ENCODE peak calls at places on chromosomes 4 and X, in ten cellular contexts. One of them, this sample, is unnamed.

GRCh38 chrX:16999275-16999674 is 52.8 kb downstream of the REPS2 start:
- DNase-seq in foreskin keratinocyte: no peak
- DNase-seq in cardiac muscle cell: no peak
- DNase-seq in endothelial cell: no peak
- DNase-seq in PC-9: no peak
- DNase-seq in chondrocyte: no peak
- DNase-seq in CD4-positive, alpha-beta T cell: no peak
- DNase-seq in ovary: no peak
- DNase-seq in kidney epithelial cell: no peak
- DNase-seq in nephron progenitor cell: no peak
- DNase-seq in this sample: no peak

GRCh38 chrX:109967151-109967550 is 35.8 kb upstream of the TMEM164 start:
- DNase-seq in foreskin keratinocyte: peak; percentile 15
- DNase-seq in cardiac muscle cell: no peak
- DNase-seq in endothelial cell: no peak
- DNase-seq in PC-9: no peak
- DNase-seq in chondrocyte: no peak
- DNase-seq in CD4-positive, alpha-beta T cell: no peak
- DNase-seq in ovary: no peak
- DNase-seq in kidney epithelial cell: no peak
- DNase-seq in nephron progenitor cell: no peak
- DNase-seq in this sample: no peak

GRCh38 chr4:10737335-10737734 is 52.8 kb upstream of the CLNK start:
- DNase-seq in foreskin keratinocyte: no peak
- DNase-seq in cardiac muscle cell: no peak
- DNase-seq in endothelial cell: no peak
- DNase-seq in PC-9: no peak
- DNase-seq in chondrocyte: no peak
- DNase-seq in CD4-positive, alpha-beta T cell: no peak
- DNase-seq in ovary: no peak
- DNase-seq in kidney epithelial cell: peak; percentile 38
- DNase-seq in nephron progenitor cell: no peak
- DNase-seq in this sample: no peak

GRCh38 chr4:21113496-21114213 is 413.4 kb downstream of the PACRGL start:
- DNase-seq in foreskin keratinocyte: peak; percentile 26
- DNase-seq in cardiac muscle cell: peak; percentile 69
- DNase-seq in endothelial cell: no peak
- DNase-seq in PC-9: no peak
- DNase-seq in chondrocyte: no peak
- DNase-seq in CD4-positive, alpha-beta T cell: no peak
- DNase-seq in ovary: no peak
- DNase-seq in kidney epithelial cell: peak; percentile 14
- DNase-seq in nephron progenitor cell: no peak
- DNase-seq in this sample: no peak

GRCh38 chr4:127236875-127237274 is 395.9 kb upstream of the INTU start:
- DNase-seq in foreskin keratinocyte: no peak
- DNase-seq in cardiac muscle cell: no peak
- DNase-seq in endothelial cell: no peak
- DNase-seq in PC-9: no peak
- DNase-seq in chondrocyte: no peak
- DNase-seq in CD4-positive, alpha-beta T cell: no peak
- DNase-seq in ovary: no peak
- DNase-seq in kidney epithelial cell: no peak
- DNase-seq in nephron progenitor cell: no peak
- DNase-seq in this sample: no peak

GRCh38 chrX:109709129-109709631 is 23.9 kb downstream of the ACSL4 start:
- DNase-seq in foreskin keratinocyte: no peak
- DNase-seq in cardiac muscle cell: peak; percentile 68
- DNase-seq in endothelial cell: no peak
- DNase-seq in PC-9: peak; percentile 3
- DNase-seq in chondrocyte: no peak
- DNase-seq in CD4-positive, alpha-beta T cell: no peak
- DNase-seq in ovary: no peak
- DNase-seq in kidney epithelial cell: peak; percentile 39
- DNase-seq in nephron progenitor cell: peak; percentile 29
- DNase-seq in this sample: no peak

GRCh38 chr4:168569066-168569908 is 72.4 kb downstream of the PALLD start:
- DNase-seq in foreskin keratinocyte: no peak
- DNase-seq in cardiac muscle cell: peak; percentile 50
- DNase-seq in endothelial cell: peak; percentile 59
- DNase-seq in PC-9: peak; percentile 62
- DNase-seq in chondrocyte: no peak
- DNase-seq in CD4-positive, alpha-beta T cell: no peak
- DNase-seq in ovary: no peak
- DNase-seq in kidney epithelial cell: no peak
- DNase-seq in nephron progenitor cell: no peak
- DNase-seq in this sample: peak; percentile 44

GRCh38 chr4:173074501-173074946 is 94.1 kb upstream of the GALNT7 start:
- DNase-seq in foreskin keratinocyte: peak; percentile 93
- DNase-seq in cardiac muscle cell: peak; percentile 83
- DNase-seq in endothelial cell: no peak
- DNase-seq in PC-9: peak; percentile 49
- DNase-seq in chondrocyte: no peak
- DNase-seq in CD4-positive, alpha-beta T cell: no peak
- DNase-seq in ovary: no peak
- DNase-seq in kidney epithelial cell: peak; percentile 93
- DNase-seq in nephron progenitor cell: no peak
- DNase-seq in this sample: peak; percentile 4

GRCh38 chrX:66110112-66110511 is 53.9 kb upstream of the HEPH start:
- DNase-seq in foreskin keratinocyte: no peak
- DNase-seq in cardiac muscle cell: peak; percentile 20
- DNase-seq in endothelial cell: peak; percentile 2
- DNase-seq in PC-9: no peak
- DNase-seq in chondrocyte: no peak
- DNase-seq in CD4-positive, alpha-beta T cell: no peak
- DNase-seq in ovary: no peak
- DNase-seq in kidney epithelial cell: no peak
- DNase-seq in nephron progenitor cell: no peak
- DNase-seq in this sample: no peak

GRCh38 chrX:23514082-23514481 is 153.2 kb upstream of the PRDX4 start:
- DNase-seq in foreskin keratinocyte: no peak
- DNase-seq in cardiac muscle cell: no peak
- DNase-seq in endothelial cell: no peak
- DNase-seq in PC-9: no peak
- DNase-seq in chondrocyte: no peak
- DNase-seq in CD4-positive, alpha-beta T cell: no peak
- DNase-seq in ovary: no peak
- DNase-seq in kidney epithelial cell: no peak
- DNase-seq in nephron progenitor cell: no peak
- DNase-seq in this sample: no peak

GRCh38 chrX:133958997-133959688 is 26.3 kb downstream of the GPC3 start:
- DNase-seq in foreskin keratinocyte: no peak
- DNase-seq in cardiac muscle cell: peak; percentile 34
- DNase-seq in endothelial cell: no peak
- DNase-seq in PC-9: no peak
- DNase-seq in chondrocyte: no peak
- DNase-seq in CD4-positive, alpha-beta T cell: no peak
- DNase-seq in ovary: no peak
- DNase-seq in kidney epithelial cell: no peak
- DNase-seq in nephron progenitor cell: no peak
- DNase-seq in this sample: no peak

GRCh38 chr4:74522251-74522991 is 77.5 kb downstream of the AREG start:
- DNase-seq in foreskin keratinocyte: no peak
- DNase-seq in cardiac muscle cell: no peak
- DNase-seq in endothelial cell: no peak
- DNase-seq in PC-9: no peak
- DNase-seq in chondrocyte: no peak
- DNase-seq in CD4-positive, alpha-beta T cell: no peak
- DNase-seq in ovary: no peak
- DNase-seq in kidney epithelial cell: no peak
- DNase-seq in nephron progenitor cell: no peak
- DNase-seq in this sample: no peak

GRCh38 chr4:91448668-91449330 is 855.0 kb upstream of the GRID2 start:
- DNase-seq in foreskin keratinocyte: peak; percentile 93
- DNase-seq in cardiac muscle cell: peak; percentile 70
- DNase-seq in endothelial cell: no peak
- DNase-seq in PC-9: no peak
- DNase-seq in chondrocyte: no peak
- DNase-seq in CD4-positive, alpha-beta T cell: no peak
- DNase-seq in ovary: no peak
- DNase-seq in kidney epithelial cell: peak; percentile 52
- DNase-seq in nephron progenitor cell: no peak
- DNase-seq in this sample: no peak

GRCh38 chr4:89299153-89299789 is 8.3 kb downstream of the GPRIN3 start:
- DNase-seq in foreskin keratinocyte: no peak
- DNase-seq in cardiac muscle cell: no peak
- DNase-seq in endothelial cell: no peak
- DNase-seq in PC-9: no peak
- DNase-seq in chondrocyte: no peak
- DNase-seq in CD4-positive, alpha-beta T cell: no peak
- DNase-seq in ovary: no peak
- DNase-seq in kidney epithelial cell: peak; percentile 29
- DNase-seq in nephron progenitor cell: no peak
- DNase-seq in this sample: peak; percentile 13

GRCh38 chr4:184099541-184099966 is 118.1 kb downstream of the ENPP6 start:
- DNase-seq in foreskin keratinocyte: no peak
- DNase-seq in cardiac muscle cell: no peak
- DNase-seq in endothelial cell: no peak
- DNase-seq in PC-9: no peak
- DNase-seq in chondrocyte: no peak
- DNase-seq in CD4-positive, alpha-beta T cell: no peak
- DNase-seq in ovary: no peak
- DNase-seq in kidney epithelial cell: no peak
- DNase-seq in nephron progenitor cell: peak; percentile 23
- DNase-seq in this sample: no peak

GRCh38 chr4:70443329-70443728 is 28.7 kb upstream of the MUC7 start:
- DNase-seq in foreskin keratinocyte: no peak
- DNase-seq in cardiac muscle cell: no peak
- DNase-seq in endothelial cell: no peak
- DNase-seq in PC-9: no peak
- DNase-seq in chondrocyte: no peak
- DNase-seq in CD4-positive, alpha-beta T cell: no peak
- DNase-seq in ovary: no peak
- DNase-seq in kidney epithelial cell: no peak
- DNase-seq in nephron progenitor cell: no peak
- DNase-seq in this sample: no peak
- TF ChIP-seq CTCF in foreskin keratinocyte: no peak
- TF ChIP-seq CTCF in cardiac muscle cell: no peak
- TF ChIP-seq CTCF in endothelial cell: no peak
- TF ChIP-seq CTCF in PC-9: no peak
- TF ChIP-seq CTCF in chondrocyte: no peak
- TF ChIP-seq CTCF in CD4-positive, alpha-beta T cell: no peak
- TF ChIP-seq CTCF in ovary: no peak
- TF ChIP-seq CTCF in kidney epithelial cell: no peak
- TF ChIP-seq CTCF in nephron progenitor cell: no peak
- TF ChIP-seq CTCF in this sample: no peak

GRCh38 chr4:95596676-95597075 is 47.9 kb upstream of the UNC5C start:
- DNase-seq in foreskin keratinocyte: no peak
- DNase-seq in cardiac muscle cell: no peak
- DNase-seq in endothelial cell: no peak
- DNase-seq in PC-9: no peak
- DNase-seq in chondrocyte: no peak
- DNase-seq in CD4-positive, alpha-beta T cell: no peak
- DNase-seq in ovary: no peak
- DNase-seq in kidney epithelial cell: no peak
- DNase-seq in nephron progenitor cell: no peak
- DNase-seq in this sample: no peak
- TF ChIP-seq CTCF in foreskin keratinocyte: no peak
- TF ChIP-seq CTCF in cardiac muscle cell: no peak
- TF ChIP-seq CTCF in endothelial cell: no peak
- TF ChIP-seq CTCF in PC-9: no peak
- TF ChIP-seq CTCF in chondrocyte: no peak
- TF ChIP-seq CTCF in CD4-positive, alpha-beta T cell: no peak
- TF ChIP-seq CTCF in ovary: no peak
- TF ChIP-seq CTCF in kidney epithelial cell: no peak
- TF ChIP-seq CTCF in nephron progenitor cell: no peak
- TF ChIP-seq CTCF in this sample: no peak

DNA sequence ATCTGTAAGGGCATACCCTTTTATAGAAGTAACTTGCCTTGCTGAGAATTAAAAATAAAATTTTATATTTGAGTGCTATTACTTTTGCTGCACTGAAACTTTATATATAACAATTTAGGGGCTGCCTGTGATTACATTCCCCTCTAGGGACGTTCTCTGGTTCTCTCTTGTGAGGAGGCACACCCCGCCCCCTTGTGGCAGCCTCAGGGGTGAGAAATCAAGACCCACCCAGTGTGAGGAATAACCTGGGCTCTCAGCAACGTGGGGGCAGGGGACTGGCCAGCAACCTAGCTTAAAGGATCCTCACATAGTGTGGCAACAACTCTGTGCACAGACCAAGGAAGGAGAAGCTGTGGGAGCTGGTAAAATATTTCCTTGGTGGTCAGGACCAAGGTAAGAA is 43.7 kb downstream of the MAGEA9 start:
- DNase-seq in foreskin keratinocyte: no peak
- DNase-seq in cardiac muscle cell: peak; percentile 19
- DNase-seq in endothelial cell: peak; percentile 41
- DNase-seq in PC-9: peak; percentile 5
- DNase-seq in chondrocyte: no peak
- DNase-seq in CD4-positive, alpha-beta T cell: peak; percentile 21
- DNase-seq in ovary: no peak
- DNase-seq in kidney epithelial cell: no peak
- DNase-seq in nephron progenitor cell: peak; percentile 27
- DNase-seq in this sample: peak; percentile 56
- TF ChIP-seq CTCF in foreskin keratinocyte: peak; percentile 50
- TF ChIP-seq CTCF in cardiac muscle cell: peak; percentile 43
- TF ChIP-seq CTCF in endothelial cell: no peak
- TF ChIP-seq CTCF in PC-9: peak; percentile 66
- TF ChIP-seq CTCF in chondrocyte: peak; percentile 59
- TF ChIP-seq CTCF in CD4-positive, alpha-beta T cell: peak; percentile 28
- TF ChIP-seq CTCF in ovary: no peak
- TF ChIP-seq CTCF in kidney epithelial cell: peak; percentile 42
- TF ChIP-seq CTCF in nephron progenitor cell: no peak
- TF ChIP-seq CTCF in this sample: peak; percentile 51

DNA sequence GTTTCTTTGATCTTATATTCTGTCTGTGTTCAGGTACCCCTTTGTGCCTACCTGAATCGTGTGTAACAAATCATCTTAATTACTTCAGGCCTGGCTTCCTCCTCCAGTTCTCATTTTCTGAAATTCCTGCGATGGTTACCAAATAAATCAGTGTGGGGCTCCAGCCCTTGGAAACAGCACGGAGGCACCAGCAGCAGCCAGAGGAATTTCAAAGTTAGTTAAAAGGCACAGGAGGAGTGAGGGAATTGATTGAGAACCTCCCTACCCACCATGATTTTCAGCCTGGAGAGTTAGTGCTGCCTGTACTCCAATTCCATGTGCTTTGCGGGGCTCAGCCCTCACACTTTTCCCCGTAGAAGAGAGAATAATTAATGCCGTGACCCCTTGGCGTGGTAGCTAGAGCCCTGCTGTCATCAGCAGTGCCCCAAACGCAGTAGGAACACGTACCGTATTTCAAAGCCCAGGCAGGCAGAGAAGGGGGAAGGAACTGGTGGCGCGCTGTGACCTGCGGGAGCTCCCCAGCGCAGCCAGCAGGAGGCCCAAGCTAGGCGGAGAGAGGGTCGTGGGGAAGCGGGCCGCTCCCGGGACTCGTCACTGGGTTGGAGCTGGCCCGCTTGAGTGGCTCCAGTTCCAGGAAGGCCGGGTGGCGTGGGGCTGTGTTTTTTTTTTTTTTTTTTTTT is 84.0 kb upstream of the IGFBP7 start:
- DNase-seq in foreskin keratinocyte: no peak
- DNase-seq in cardiac muscle cell: peak; percentile 24
- DNase-seq in endothelial cell: no peak
- DNase-seq in PC-9: no peak
- DNase-seq in chondrocyte: no peak
- DNase-seq in CD4-positive, alpha-beta T cell: no peak
- DNase-seq in ovary: no peak
- DNase-seq in kidney epithelial cell: no peak
- DNase-seq in nephron progenitor cell: peak; percentile 56
- DNase-seq in this sample: no peak
- TF ChIP-seq CTCF in foreskin keratinocyte: peak; percentile 28
- TF ChIP-seq CTCF in cardiac muscle cell: peak; percentile 38
- TF ChIP-seq CTCF in endothelial cell: no peak
- TF ChIP-seq CTCF in PC-9: no peak
- TF ChIP-seq CTCF in chondrocyte: no peak
- TF ChIP-seq CTCF in CD4-positive, alpha-beta T cell: no peak
- TF ChIP-seq CTCF in ovary: no peak
- TF ChIP-seq CTCF in kidney epithelial cell: peak; percentile 39
- TF ChIP-seq CTCF in nephron progenitor cell: no peak
- TF ChIP-seq CTCF in this sample: no peak

This sample was measured in Calu3.